ENCODE peak calls at places on chromosomes 12 and 14, in six cellular contexts. One of them, this sample, is unnamed.

GRCh38 chr12:53051058-53051880 is 1.4 kb downstream of the TNS2 start:
- DNase-seq in SK-N-SH: no peak
- DNase-seq in CD8-positive, alpha-beta memory T cell: no peak
- DNase-seq in aorta: peak; percentile 85
- DNase-seq in suprapubic skin: no peak
- DNase-seq in lower lobe of right lung: no peak
- DNase-seq in this sample: no peak

GRCh38 chr12:106427917-106428316 is 70.4 kb downstream of the POLR3B start:
- DNase-seq in lower lobe of right lung: no peak
- DNase-seq in aorta: no peak
- DNase-seq in suprapubic skin: no peak
- DNase-seq in SK-N-SH: no peak
- DNase-seq in CD8-positive, alpha-beta memory T cell: no peak
- DNase-seq in this sample: no peak

GRCh38 chr12:15227004-15227679 is 5.9 kb upstream of the RERG start:
- DNase-seq in suprapubic skin: no peak
- DNase-seq in SK-N-SH: peak; percentile 26
- DNase-seq in CD8-positive, alpha-beta memory T cell: no peak
- DNase-seq in lower lobe of right lung: peak; percentile 52
- DNase-seq in aorta: peak; percentile 80
- DNase-seq in this sample: peak; percentile 68

GRCh38 chr12:94628369-94628768 is 22.0 kb downstream of the TMCC3 start:
- DNase-seq in aorta: no peak
- DNase-seq in lower lobe of right lung: no peak
- DNase-seq in SK-N-SH: no peak
- DNase-seq in CD8-positive, alpha-beta memory T cell: no peak
- DNase-seq in suprapubic skin: no peak
- DNase-seq in this sample: no peak

GRCh38 chr14:77691259-77691658 is 16.6 kb downstream of the ALKBH1 start:
- DNase-seq in CD8-positive, alpha-beta memory T cell: no peak
- DNase-seq in SK-N-SH: no peak
- DNase-seq in lower lobe of right lung: no peak
- DNase-seq in aorta: no peak
- DNase-seq in suprapubic skin: no peak
- DNase-seq in this sample: no peak

GRCh38 chr14:104870368-104871144 is 5.5 kb downstream of the CEP170B start:
- DNase-seq in aorta: peak; percentile 64
- DNase-seq in suprapubic skin: no peak
- DNase-seq in SK-N-SH: peak; percentile 80
- DNase-seq in CD8-positive, alpha-beta memory T cell: no peak
- DNase-seq in lower lobe of right lung: peak; percentile 51
- DNase-seq in this sample: peak; percentile 56

GRCh38 chr12:113709456-113709855 is 237.8 kb upstream of the LHX5 start:
- DNase-seq in aorta: no peak
- DNase-seq in SK-N-SH: no peak
- DNase-seq in CD8-positive, alpha-beta memory T cell: no peak
- DNase-seq in lower lobe of right lung: no peak
- DNase-seq in suprapubic skin: no peak
- DNase-seq in this sample: no peak

GRCh38 chr14:104152246-104152575 is 13.8 kb downstream of the KIF26A start:
- DNase-seq in CD8-positive, alpha-beta memory T cell: no peak
- DNase-seq in SK-N-SH: no peak
- DNase-seq in aorta: no peak
- DNase-seq in lower lobe of right lung: no peak
- DNase-seq in suprapubic skin: no peak
- DNase-seq in this sample: no peak

GRCh38 chr12:75446857-75447256 is 33.7 kb upstream of the GLIPR1 start:
- DNase-seq in suprapubic skin: no peak
- DNase-seq in lower lobe of right lung: no peak
- DNase-seq in SK-N-SH: no peak
- DNase-seq in CD8-positive, alpha-beta memory T cell: no peak
- DNase-seq in aorta: no peak
- DNase-seq in this sample: no peak

GRCh38 chr12:75447695-75448393 is 32.7 kb upstream of the GLIPR1 start:
- DNase-seq in SK-N-SH: no peak
- DNase-seq in CD8-positive, alpha-beta memory T cell: no peak
- DNase-seq in lower lobe of right lung: no peak
- DNase-seq in aorta: no peak
- DNase-seq in suprapubic skin: no peak
- DNase-seq in this sample: no peak

GRCh38 chr12:75444444-75445136 is 36.0 kb upstream of the GLIPR1 start:
- DNase-seq in SK-N-SH: no peak
- DNase-seq in lower lobe of right lung: no peak
- DNase-seq in suprapubic skin: no peak
- DNase-seq in CD8-positive, alpha-beta memory T cell: no peak
- DNase-seq in aorta: no peak
- DNase-seq in this sample: no peak

GRCh38 chr12:75439930-75440329 is 40.6 kb upstream of the GLIPR1 start:
- DNase-seq in suprapubic skin: no peak
- DNase-seq in aorta: no peak
- DNase-seq in SK-N-SH: no peak
- DNase-seq in CD8-positive, alpha-beta memory T cell: no peak
- DNase-seq in lower lobe of right lung: no peak
- DNase-seq in this sample: no peak

DNA sequence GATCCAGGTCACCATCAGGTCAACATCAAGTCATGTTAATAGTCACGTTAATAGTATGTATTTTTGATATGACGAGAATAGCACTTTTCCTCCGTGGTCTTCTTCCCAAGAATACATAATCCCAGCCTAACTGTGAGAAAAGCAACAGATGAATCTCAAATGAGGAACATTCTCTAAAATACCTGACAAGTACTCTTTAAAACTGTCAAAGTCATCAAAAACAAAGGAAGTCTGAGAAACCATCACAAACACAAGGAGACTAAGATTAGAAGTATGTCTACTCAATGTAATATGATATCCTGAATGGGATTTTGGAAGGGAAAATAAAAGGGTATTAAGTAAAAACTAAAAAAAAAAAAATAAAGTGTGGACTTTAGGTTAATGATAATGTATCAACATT is 36.8 kb upstream of the GLIPR1 start:
- DNase-seq in lower lobe of right lung: no peak
- DNase-seq in SK-N-SH: no peak
- DNase-seq in suprapubic skin: no peak
- DNase-seq in aorta: no peak
- DNase-seq in CD8-positive, alpha-beta memory T cell: no peak
- DNase-seq in this sample: no peak
- H3K27ac ChIP-seq in lower lobe of right lung: no peak overlapping the region
- H3K27ac ChIP-seq in SK-N-SH: peak overlapping the region; percentile 61
- H3K27ac ChIP-seq in suprapubic skin: no peak overlapping the region
- H3K27ac ChIP-seq in aorta: no peak overlapping the region
- H3K27ac ChIP-seq in CD8-positive, alpha-beta memory T cell: no peak overlapping the region
- H3K27ac ChIP-seq in this sample: no peak overlapping the region

GRCh38 chr12:84601483-84601882 is 311.1 kb downstream of the SLC6A15 start:
- DNase-seq in suprapubic skin: no peak
- DNase-seq in CD8-positive, alpha-beta memory T cell: no peak
- DNase-seq in lower lobe of right lung: no peak
- DNase-seq in aorta: no peak
- DNase-seq in SK-N-SH: no peak
- DNase-seq in this sample: no peak
- H3K4me3 ChIP-seq in suprapubic skin: no peak overlapping the region
- H3K4me3 ChIP-seq in CD8-positive, alpha-beta memory T cell: no peak overlapping the region
- H3K4me3 ChIP-seq in lower lobe of right lung: no peak overlapping the region
- H3K4me3 ChIP-seq in aorta: no peak overlapping the region
- H3K4me3 ChIP-seq in SK-N-SH: no peak overlapping the region
- H3K4me3 ChIP-seq in this sample: no peak overlapping the region

GRCh38 chr14:68566075-68566474 is 226.8 kb downstream of the ZFP36L1 start:
- DNase-seq in lower lobe of right lung: no peak
- DNase-seq in aorta: no peak
- DNase-seq in CD8-positive, alpha-beta memory T cell: no peak
- DNase-seq in SK-N-SH: no peak
- DNase-seq in suprapubic skin: no peak
- DNase-seq in this sample: no peak
- H3K27ac ChIP-seq in lower lobe of right lung: peak overlapping the region; percentile 43
- H3K27ac ChIP-seq in aorta: no peak overlapping the region
- H3K27ac ChIP-seq in CD8-positive, alpha-beta memory T cell: no peak overlapping the region
- H3K27ac ChIP-seq in SK-N-SH: no peak overlapping the region
- H3K27ac ChIP-seq in suprapubic skin: peak overlapping the region; percentile 84
- H3K27ac ChIP-seq in this sample: no peak overlapping the region

GRCh38 chr12:121283388-121283787 is 13.1 kb downstream of the CAMKK2 start:
- DNase-seq in aorta: no peak
- DNase-seq in SK-N-SH: no peak
- DNase-seq in CD8-positive, alpha-beta memory T cell: no peak
- DNase-seq in lower lobe of right lung: no peak
- DNase-seq in suprapubic skin: no peak
- DNase-seq in this sample: no peak
- H3K4me3 ChIP-seq in aorta: no peak overlapping the region
- H3K4me3 ChIP-seq in SK-N-SH: no peak overlapping the region
- H3K4me3 ChIP-seq in CD8-positive, alpha-beta memory T cell: no peak overlapping the region
- H3K4me3 ChIP-seq in lower lobe of right lung: no peak overlapping the region
- H3K4me3 ChIP-seq in suprapubic skin: no peak overlapping the region
- H3K4me3 ChIP-seq in this sample: no peak overlapping the region

GRCh38 chr14:45135181-45135580 is 549 bp upstream of the FANCM start:
- DNase-seq in lower lobe of right lung: no peak
- DNase-seq in suprapubic skin: no peak
- DNase-seq in CD8-positive, alpha-beta memory T cell: no peak
- DNase-seq in SK-N-SH: no peak
- DNase-seq in aorta: no peak
- DNase-seq in this sample: peak; percentile 10

GRCh38 chr14:45128963-45129629 is 5.2 kb downstream of the FKBP3 start:
- DNase-seq in lower lobe of right lung: no peak
- DNase-seq in suprapubic skin: no peak
- DNase-seq in SK-N-SH: no peak
- DNase-seq in aorta: no peak
- DNase-seq in CD8-positive, alpha-beta memory T cell: no peak
- DNase-seq in this sample: no peak

GRCh38 chr14:45135659-45136314 is at the start of gene FANCM:
- DNase-seq in lower lobe of right lung: peak; percentile 89
- DNase-seq in aorta: peak; percentile 90
- DNase-seq in SK-N-SH: peak; percentile 73
- DNase-seq in CD8-positive, alpha-beta memory T cell: peak; percentile 89
- DNase-seq in suprapubic skin: peak; percentile 97
- DNase-seq in this sample: peak; percentile 97

GRCh38 chr14:45134051-45134958 is at the start of gene FKBP3:
- DNase-seq in aorta: peak; percentile 97
- DNase-seq in suprapubic skin: peak; percentile 97
- DNase-seq in lower lobe of right lung: peak; percentile 97
- DNase-seq in SK-N-SH: peak; percentile 86
- DNase-seq in CD8-positive, alpha-beta memory T cell: peak; percentile 96
- DNase-seq in this sample: peak; percentile 100

DNA sequence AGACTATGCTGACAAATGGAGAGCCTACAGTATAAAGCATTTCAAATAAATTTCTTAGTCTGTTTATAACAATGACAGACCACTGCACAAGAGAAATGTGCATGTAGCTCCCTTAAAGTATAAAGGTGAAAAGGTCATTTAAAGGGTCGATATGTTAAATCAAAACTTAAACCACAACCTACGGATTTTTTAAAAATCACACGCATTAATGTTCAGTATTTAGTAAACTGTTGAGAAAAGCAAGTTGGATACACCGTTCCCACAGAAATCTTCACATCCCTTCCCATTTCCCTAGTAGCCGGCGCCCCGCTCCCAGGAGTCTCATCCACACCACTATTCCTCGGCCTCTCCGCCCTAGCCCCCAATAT is 614 bp downstream of the FKBP3 start:
- DNase-seq in SK-N-SH: no peak
- DNase-seq in CD8-positive, alpha-beta memory T cell: no peak
- DNase-seq in suprapubic skin: no peak
- DNase-seq in lower lobe of right lung: no peak
- DNase-seq in aorta: no peak
- DNase-seq in this sample: no peak
- H3K27ac ChIP-seq in SK-N-SH: peak overlapping the region; percentile 72
- H3K27ac ChIP-seq in CD8-positive, alpha-beta memory T cell: peak overlapping the region; percentile 86
- H3K27ac ChIP-seq in suprapubic skin: peak overlapping the region; percentile 81
- H3K27ac ChIP-seq in lower lobe of right lung: peak overlapping the region; percentile 87
- H3K27ac ChIP-seq in aorta: no peak overlapping the region
- H3K27ac ChIP-seq in this sample: peak overlapping the region; percentile 95

GRCh38 chr12:6201199-6201608 is 1.0 kb downstream of the CD9 start:
- DNase-seq in suprapubic skin: no peak
- DNase-seq in lower lobe of right lung: peak; percentile 68
- DNase-seq in CD8-positive, alpha-beta memory T cell: no peak
- DNase-seq in aorta: peak; percentile 78
- DNase-seq in SK-N-SH: peak; percentile 59
- DNase-seq in this sample: peak; percentile 35
- H3K4me3 ChIP-seq in suprapubic skin: peak overlapping the region; percentile 100
- H3K4me3 ChIP-seq in lower lobe of right lung: peak overlapping the region; percentile 82
- H3K4me3 ChIP-seq in CD8-positive, alpha-beta memory T cell: peak overlapping the region; percentile 43
- H3K4me3 ChIP-seq in aorta: peak overlapping the region; percentile 91
- H3K4me3 ChIP-seq in SK-N-SH: peak overlapping the region; percentile 78
- H3K4me3 ChIP-seq in this sample: peak overlapping the region; percentile 65